ENCODE peak calls at places on chromosome 5, in seven cellular contexts. D is H54, T is GM12891, B is heart left ventricle, C is tibial nerve, M is vagina, U is A549. E is an unnamed sample.
A peak's percentile ranks its signal among the peaks of the same experiment; 100 is the strongest.

GRCh38 chr5:71938886-71939285 is 168.4 kb upstream of the MAP1B start:
- DNase-seq in D (no peak), C (no peak), T (no peak), B (no peak), U (peak; percentile 60), M (no peak), E (peak; percentile 24)

GRCh38 chr5:127697894-127698600 is 5.1 kb upstream of the CCDC192 start:
- DNase-seq in B (no peak), M (no peak), D (no peak), T (no peak), C (no peak), U (peak; percentile 36), E (no peak)

GRCh38 chr5:66967102-66967501 is 229.5 kb downstream of the CD180 start:
- DNase-seq in T (no peak), M (no peak), U (no peak), D (no peak), B (peak; percentile 46), C (no peak), E (no peak)

GRCh38 chr5:158718738-158719505 is 380.8 kb downstream of the EBF1 start:
- DNase-seq in T (no peak), M (no peak), C (no peak), D (no peak), B (no peak), U (no peak), E (no peak)

GRCh38 chr5:128109138-128109537 is 25.6 kb downstream of the SLC12A2 start:
- DNase-seq in B (no peak), T (no peak), U (no peak), D (no peak), C (no peak), M (no peak), E (no peak)

GRCh38 chr5:8907168-8907868 is 638.6 kb downstream of the SEMA5A start:
- DNase-seq in B (no peak), C (no peak), U (no peak), M (no peak), D (peak; percentile 12), T (no peak), E (no peak)

GRCh38 chr5:38291355-38291754 is 33.0 kb downstream of the EGFLAM start:
- DNase-seq in C (no peak), D (no peak), B (no peak), U (no peak), M (no peak), T (no peak), E (no peak)

GRCh38 chr5:116361979-116362577 is 212.5 kb downstream of the SEMA6A start:
- DNase-seq in C (no peak), M (no peak), T (no peak), U (no peak), D (no peak), B (no peak), E (no peak)

GRCh38 chr5:73673161-73673591 is 47.2 kb downstream of the ARHGEF28 start:
- DNase-seq in U (no peak), C (no peak), B (no peak), D (peak; percentile 10), T (no peak), M (no peak), E (peak; percentile 22)

GRCh38 chr5:76473676-76474075 is 70.6 kb downstream of the IQGAP2 start:
- DNase-seq in C (no peak), B (no peak), U (no peak), D (no peak), T (peak; percentile 16), M (no peak), E (no peak)

GRCh38 chr5:175887463-175887862 is 16.1 kb downstream of the CPLX2 start:
- DNase-seq in D (no peak), B (no peak), U (no peak), T (no peak), M (no peak), C (no peak), E (no peak)

GRCh38 chr5:35240892-35241291 is 10.6 kb upstream of the PRLR start:
- DNase-seq in U (no peak), M (no peak), D (no peak), T (no peak), B (no peak), C (no peak), E (no peak)

GRCh38 chr5:35239911-35240610 is 9.8 kb upstream of the PRLR start:
- DNase-seq in U (no peak), C (no peak), T (no peak), D (no peak), B (no peak), M (no peak), E (no peak)

GRCh38 chr5:35239476-35239875 is 9.2 kb upstream of the PRLR start:
- DNase-seq in M (no peak), B (no peak), C (no peak), T (no peak), U (no peak), D (no peak), E (no peak)

GRCh38 chr5:35244171-35244570 is 13.9 kb upstream of the PRLR start:
- DNase-seq in U (no peak), T (no peak), D (no peak), B (no peak), C (no peak), M (no peak), E (no peak)

GRCh38 chr5:35242695-35243258 is 12.5 kb upstream of the PRLR start:
- DNase-seq in U (no peak), C (no peak), D (no peak), B (no peak), M (no peak), T (no peak), E (no peak)
- TF ChIP-seq POLR2A in U (no peak), C (no peak), D (no peak), B (no peak), M (no peak), T (no peak), E (no peak)

DNA sequence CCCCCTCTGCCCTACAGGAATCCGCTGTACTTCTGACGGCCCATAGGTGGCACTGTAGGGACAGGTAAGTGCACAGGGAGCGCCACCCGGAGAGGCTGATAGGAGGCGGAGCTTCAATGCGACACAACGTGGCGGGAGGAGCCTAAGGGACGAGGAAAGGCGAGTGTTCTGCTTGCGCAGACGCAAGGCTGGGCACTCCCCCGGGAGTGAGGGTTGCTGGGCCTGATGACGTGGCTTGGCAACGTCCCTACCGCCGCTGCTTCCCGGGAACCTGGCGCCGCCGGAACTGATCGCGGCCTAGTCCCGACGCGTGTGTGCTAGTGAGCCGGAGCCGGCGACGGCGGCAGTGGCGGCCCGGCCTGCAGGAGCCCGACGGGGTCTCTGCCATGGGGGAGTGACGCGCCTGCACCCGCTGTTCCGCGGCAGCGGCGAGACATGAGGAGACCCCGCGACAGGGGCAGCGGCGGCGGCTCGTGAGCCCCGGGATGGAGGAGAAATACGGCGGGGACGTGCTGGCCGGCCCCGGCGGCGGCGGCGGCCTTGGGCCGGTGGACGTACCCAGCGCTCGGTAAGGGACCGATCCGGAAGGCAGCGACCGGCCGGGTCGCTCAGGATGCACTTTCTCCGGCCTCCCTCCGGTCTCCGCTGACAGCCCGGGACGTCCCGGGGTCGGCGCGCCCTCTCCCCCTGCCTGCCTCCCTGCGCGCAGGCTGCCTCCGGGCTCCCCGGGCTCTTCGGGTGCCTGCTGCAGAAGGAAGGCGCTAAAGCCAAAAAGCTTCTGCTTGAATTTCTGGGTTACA is at the start of gene SLC30A5:
- DNase-seq in T (peak; percentile 86), D (peak; percentile 95), M (peak; percentile 99), C (peak; percentile 98), U (peak; percentile 98), B (peak; percentile 100), E (peak; percentile 100)
- TF ChIP-seq POLR2A in T (peak; percentile 86), D (peak; percentile 97), M (no peak), C (peak; percentile 51), U (peak; percentile 96), B (peak; percentile 58), E (peak; percentile 97)

DNA sequence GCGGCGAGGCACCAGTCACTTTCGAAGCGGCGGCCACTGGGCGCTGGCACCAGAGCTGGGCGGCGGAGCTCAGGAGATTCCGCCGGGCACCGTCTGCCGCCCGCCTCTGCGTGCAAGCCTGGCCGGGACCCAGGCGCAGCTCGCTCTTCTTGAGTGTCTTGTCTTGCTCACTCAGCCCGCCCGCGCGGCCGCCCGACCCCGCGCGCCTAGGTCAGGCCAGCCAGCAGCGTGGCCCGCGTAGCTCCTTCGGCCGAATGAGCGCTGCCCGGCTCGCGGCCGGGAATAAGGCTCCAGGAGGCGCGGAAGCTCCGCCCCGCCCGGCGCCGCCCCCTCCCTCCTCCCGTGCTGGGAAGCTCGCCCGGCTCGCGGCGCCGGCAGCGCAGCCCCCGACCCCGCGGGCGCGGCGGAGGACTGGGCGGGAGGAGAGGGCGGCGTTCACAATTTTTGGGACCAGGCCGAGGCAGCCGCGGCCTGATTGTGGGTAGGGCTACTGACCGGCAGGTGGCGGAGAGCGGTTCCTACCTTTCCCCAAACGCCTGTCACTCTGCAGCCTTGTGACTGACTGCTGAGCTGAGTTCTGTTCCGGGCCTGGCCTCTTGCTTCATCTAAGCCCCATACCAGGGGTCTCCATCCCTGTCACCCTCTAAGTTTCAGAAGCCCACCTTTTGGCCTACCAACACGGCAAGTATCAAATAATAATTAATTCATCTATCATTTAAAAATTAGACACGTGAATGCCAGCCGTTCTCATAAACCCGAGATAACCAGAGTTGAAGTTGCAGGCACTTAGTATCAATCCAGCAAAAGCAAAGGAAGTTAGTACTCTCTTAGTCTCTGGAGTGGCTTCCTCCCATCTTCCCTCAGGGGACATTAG is at the start of gene HBEGF:
- DNase-seq in C (peak; percentile 72), B (peak; percentile 90), M (no peak), U (peak; percentile 85), T (peak; percentile 72), D (peak; percentile 81), E (peak; percentile 76)
- TF ChIP-seq POLR2A in C (peak; percentile 80), B (peak; percentile 79), M (peak; percentile 67), U (peak; percentile 95), T (no peak), D (peak; percentile 99), E (no peak)

GRCh38 chr5:42949348-42950090 is 90.6 kb downstream of the ANXA2R start:
- DNase-seq in T (peak; percentile 40), M (no peak), U (peak; percentile 80), B (peak; percentile 63), D (peak; percentile 47), C (no peak), E (peak; percentile 94)

GRCh38 chr5:42950091-42950465 is 90.0 kb downstream of the ANXA2R start:
- DNase-seq in T (no peak), M (no peak), C (no peak), D (no peak), U (no peak), B (no peak), E (no peak)

GRCh38 chr5:42951847-42952411 is 88.2 kb downstream of the ANXA2R start:
- DNase-seq in T (peak; percentile 37), B (peak; percentile 33), C (no peak), U (no peak), D (no peak), M (no peak), E (peak; percentile 82)

GRCh38 chr5:42951169-42951846 is 88.8 kb downstream of the ANXA2R start:
- DNase-seq in D (no peak), U (no peak), M (no peak), T (peak; percentile 51), C (no peak), B (peak; percentile 43), E (peak; percentile 87)

DNA sequence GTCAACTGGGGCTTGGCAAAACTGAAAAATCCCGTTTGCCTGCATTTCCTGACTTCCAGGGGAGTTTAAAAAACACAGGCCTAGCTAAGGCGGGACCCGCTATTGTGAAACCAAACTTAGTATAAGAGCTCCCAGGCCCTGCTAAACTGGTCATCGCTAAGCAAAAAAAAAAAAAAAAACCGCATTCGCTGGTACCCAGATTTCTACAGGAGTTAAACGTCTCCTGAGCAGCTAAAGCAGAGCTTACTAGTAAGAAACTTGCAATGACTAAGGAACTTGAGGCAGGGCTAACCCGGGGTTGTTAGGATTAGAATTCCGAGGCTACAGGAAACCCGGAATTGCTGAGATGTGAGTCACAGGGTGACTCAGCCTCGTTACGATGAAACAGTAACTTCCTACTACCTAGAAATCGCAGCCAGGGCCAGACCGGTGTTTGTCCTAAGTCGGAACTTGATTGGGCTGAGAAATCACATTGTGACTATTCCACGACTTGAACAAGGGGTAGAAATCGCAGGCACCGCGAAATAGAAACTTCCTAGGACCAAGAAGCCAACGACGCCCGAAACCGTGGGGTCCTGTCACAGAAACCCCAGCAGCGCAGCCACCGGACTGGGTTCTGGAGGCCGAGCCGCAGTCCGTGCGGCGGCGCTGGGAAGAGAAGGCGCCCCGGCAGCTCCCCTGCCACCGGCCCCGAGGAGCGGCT is 89.5 kb downstream of the ANXA2R start:
- DNase-seq in T (peak; percentile 42), C (peak; percentile 34), D (peak; percentile 94), M (peak; percentile 94), U (peak; percentile 97), B (peak; percentile 79), E (peak; percentile 95)
- TF ChIP-seq POLR2A in T (no peak), C (no peak), D (peak; percentile 42), M (no peak), U (no peak), B (no peak), E (peak; percentile 60)

E was measured in erythroblast.